ENCODE peak calls at places on chromosome 10, in four cellular contexts. Z is activated gamma-delta T cell treated with Interleukin-2 at 50 U/mL for 16 hours, J is neural crest cell, I is M059J. T is an unnamed sample.

GRCh38 chr10:59864141-59864962 is 42.0 kb downstream of the CCDC6 start:
- DNase-seq in J (no peak), I (no peak), Z (peak; percentile 16), T (peak; percentile 59)

GRCh38 chr10:1187855-1188555 is 131.8 kb downstream of the WDR37 start:
- DNase-seq in J (no peak), I (no peak), Z (no peak), T (no peak)

GRCh38 chr10:77702166-77702565 is 64.6 kb upstream of the KCNMA1 start:
- DNase-seq in Z (no peak), J (no peak), I (peak; percentile 86), T (peak; percentile 30)

GRCh38 chr10:73906524-73907447 is 4.1 kb upstream of the PLAU start:
- DNase-seq in I (peak; percentile 99), J (peak; percentile 32), Z (no peak), T (peak; percentile 96)

GRCh38 chr10:121356187-121356586 is 242.1 kb downstream of the FGFR2 start:
- DNase-seq in J (no peak), Z (no peak), I (no peak), T (no peak)

GRCh38 chr10:69345890-69346474 is 67.7 kb downstream of the HK1 start:
- DNase-seq in J (no peak), Z (no peak), I (no peak), T (no peak)

GRCh38 chr10:79073784-79074432 is 5.1 kb downstream of the ZMIZ1 start:
- DNase-seq in I (peak; percentile 89), J (no peak), Z (no peak), T (peak; percentile 73)

GRCh38 chr10:124952123-124952522 is 10.2 kb downstream of the ZRANB1 start:
- DNase-seq in I (no peak), J (no peak), Z (no peak), T (no peak)

GRCh38 chr10:104339469-104340098 is 1.3 kb upstream of the ITPRIP start:
- DNase-seq in I (peak; percentile 75), Z (no peak), J (no peak), T (peak; percentile 77)

GRCh38 chr10:96374639-96374984 is 15.8 kb upstream of the OPALIN start:
- DNase-seq in Z (no peak), I (peak; percentile 10), J (peak; percentile 9), T (no peak)

GRCh38 chr10:129935102-129935860 is 28.8 kb downstream of the EBF3 start:
- DNase-seq in J (no peak), I (no peak), Z (no peak), T (no peak)

GRCh38 chr10:1290071-1290471 is 233.9 kb downstream of the WDR37 start:
- DNase-seq in Z (no peak), J (no peak), I (peak; percentile 66), T (peak; percentile 27)

GRCh38 chr10:93622942-93623341 is 10.6 kb downstream of the PDE6C start:
- DNase-seq in I (no peak), J (no peak), Z (no peak), T (no peak)

GRCh38 chr10:27100800-27101347 is 580 bp upstream of the ANKRD26 start:
- DNase-seq in Z (peak; percentile 9), I (no peak), J (no peak), T (no peak)

GRCh38 chr10:65570143-65571010 is 1355.5 kb upstream of the LRRTM3 start:
- DNase-seq in Z (no peak), I (peak; percentile 66), J (peak; percentile 3), T (peak; percentile 38)

GRCh38 chr10:114624941-114625780 is 32.9 kb downstream of the ABLIM1 start:
- DNase-seq in I (peak; percentile 57), Z (no peak), J (no peak), T (peak; percentile 91)

GRCh38 chr10:31134303-31134928 is 102.8 kb upstream of the ZNF438 start:
- DNase-seq in I (peak; percentile 88), J (no peak), Z (no peak), T (peak; percentile 97)

GRCh38 chr10:52644678-52645434 is 127.7 kb downstream of the MBL2 start:
- DNase-seq in Z (no peak), J (peak; percentile 50), I (peak; percentile 60), T (peak; percentile 38)

GRCh38 chr10:7512487-7512886 is 101.7 kb upstream of the SFMBT2 start:
- DNase-seq in Z (no peak), I (no peak), J (no peak), T (no peak)

GRCh38 chr10:124693801-124694416 is 50.3 kb downstream of the FAM53B start:
- DNase-seq in J (no peak), I (no peak), Z (no peak), T (no peak)

GRCh38 chr10:108601856-108602255 is 1321.5 kb downstream of the XPNPEP1 start:
- DNase-seq in I (peak; percentile 48), Z (no peak), J (no peak), T (peak; percentile 52)

GRCh38 chr10:91162050-91162494 is 58.4 kb upstream of the PCGF5 start:
- DNase-seq in I (peak; percentile 75), J (no peak), Z (peak; percentile 17), T (peak; percentile 12)

GRCh38 chr10:78332013-78332412 is 298.4 kb downstream of the RPS24 start:
- DNase-seq in J (no peak), I (peak; percentile 13), Z (no peak), T (no peak)

GRCh38 chr10:77541944-77542343 is 95.7 kb downstream of the KCNMA1 start:
- DNase-seq in J (no peak), I (no peak), Z (no peak), T (no peak)

GRCh38 chr10:122701652-122702051 is 2.0 kb upstream of the C10orf120 start:
- DNase-seq in J (no peak), Z (no peak), I (no peak), T (no peak)

GRCh38 chr10:31353574-31353973 is 34.6 kb downstream of the ZEB1 start:
- DNase-seq in J (no peak), I (peak; percentile 77), Z (no peak), T (peak; percentile 89)

GRCh38 chr10:117320050-117320665 is 55.1 kb downstream of the PDZD8 start:
- DNase-seq in J (no peak), I (peak; percentile 24), Z (no peak), T (peak; percentile 42)

GRCh38 chr10:23344251-23344841 is at the start of gene C10orf67:
- DNase-seq in I (peak; percentile 24), J (peak; percentile 36), Z (no peak), T (no peak)

GRCh38 chr10:128995676-128996075 is 471.4 kb upstream of the MGMT start:
- DNase-seq in I (no peak), J (no peak), Z (no peak), T (no peak)

GRCh38 chr10:102120987-102121738 is 995 bp upstream of the LDB1 start:
- DNase-seq in J (peak; percentile 51), I (peak; percentile 62), Z (no peak), T (no peak)

GRCh38 chr10:106571216-106571954 is 593.1 kb downstream of the SORCS1 start:
- DNase-seq in I (peak; percentile 40), J (peak; percentile 3), Z (no peak), T (peak; percentile 48)

GRCh38 chr10:109007514-109007913 is 915.8 kb downstream of the XPNPEP1 start:
- DNase-seq in Z (no peak), J (no peak), I (peak; percentile 22), T (no peak)

GRCh38 chr10:75358835-75359421 is 42.6 kb downstream of the ZNF503 start:
- DNase-seq in I (peak; percentile 87), Z (no peak), J (no peak), T (peak; percentile 86)

GRCh38 chr10:72229261-72230251 is 13.5 kb upstream of the ASCC1 start:
- DNase-seq in I (no peak), Z (no peak), J (no peak), T (no peak)

GRCh38 chr10:92573798-92574544 is at the start of gene IDE:
- DNase-seq in I (peak; percentile 88), J (peak; percentile 87), Z (peak; percentile 71), T (peak; percentile 64)

GRCh38 chr10:105679781-105680180 is 1038.7 kb downstream of the SORCS3 start:
- DNase-seq in J (no peak), Z (no peak), I (no peak), T (no peak)

GRCh38 chr10:74282853-74283205 is 131.8 kb downstream of the ADK start:
- DNase-seq in I (peak; percentile 29), J (no peak), Z (no peak), T (no peak)

GRCh38 chr10:116866987-116867595 is 17.8 kb downstream of the ENO4 start:
- DNase-seq in Z (no peak), I (no peak), J (no peak), T (no peak)

T was measured in renal cortical epithelial cell.